ENCODE peak calls at places on chromosomes 13 and 19, in six cellular contexts. B, R, K, Q, X and F are unnamed samples.

GRCh38 chr13:33728271-33729037 is 89.5 kb upstream of the RFC3 start:
- DNase-seq in B (no peak), R (no peak), K (no peak), Q (no peak), X (peak), F (no peak)

GRCh38 chr19:16088985-16089846 is 12.9 kb downstream of the TPM4 start:
- DNase-seq in B (peak), R (no peak), K (no peak), Q (no peak), X (no peak), F (no peak)

GRCh38 chr13:26872444-26873173 is 112.0 kb upstream of the GPR12 start:
- DNase-seq in B (peak), R (peak), K (peak), Q (peak), X (no peak), F (peak)

GRCh38 chr13:20160346-20161274 is at the start of gene GJA3:
- DNase-seq in B (no peak), R (no peak), K (no peak), Q (peak), X (no peak), F (no peak)

GRCh38 chr13:49629196-49629938 is 1.1 kb downstream of the ARL11 start:
- DNase-seq in B (no peak), R (no peak), K (no peak), Q (no peak), X (no peak), F (no peak)

GRCh38 chr19:54554896-54555295 is 18.7 kb upstream of the LILRA2 start:
- DNase-seq in B (no peak), R (no peak), K (no peak), Q (no peak), X (no peak), F (no peak)

GRCh38 chr19:50817941-50818858 is 5.4 kb downstream of the KLK1 start:
- DNase-seq in B (no peak), R (peak), K (peak), Q (peak), X (peak), F (no peak)

GRCh38 chr19:28608292-28608691 is 604.7 kb downstream of the UQCRFS1 start:
- DNase-seq in B (no peak), R (no peak), K (no peak), Q (no peak), X (no peak), F (no peak)

GRCh38 chr13:45107539-45107938 is 12.8 kb upstream of the GTF2F2 start:
- DNase-seq in B (no peak), R (no peak), K (no peak), Q (no peak), X (no peak), F (no peak)

GRCh38 chr19:57302727-57303401 is 17.4 kb upstream of the ZNF543 start:
- DNase-seq in B (no peak), R (no peak), K (no peak), Q (no peak), X (no peak), F (no peak)

GRCh38 chr19:45467115-45467455 is 711 bp upstream of the FOSB start:
- DNase-seq in B (no peak), R (no peak), K (no peak), Q (peak), X (no peak), F (no peak)

GRCh38 chr13:60229708-60230272 is 66.1 kb upstream of the DIAPH3 start:
- DNase-seq in B (no peak), R (no peak), K (no peak), Q (peak), X (no peak), F (no peak)

GRCh38 chr13:70941454-70941853 is 833.2 kb upstream of the KLHL1 start:
- DNase-seq in B (peak), R (no peak), K (no peak), Q (no peak), X (no peak), F (no peak)
- TF ChIP-seq ZNF274 in B (no peak), R (no peak), K (no peak), Q (no peak), X (no peak), F (no peak)

GRCh38 chr19:48558018-48558684 is 6.2 kb downstream of the SULT2B1 start:
- DNase-seq in B (peak), R (peak), K (no peak), Q (peak), X (no peak), F (no peak)
- TF ChIP-seq ZNF274 in B (peak), R (no peak), K (no peak), Q (no peak), X (no peak), F (no peak)

GRCh38 chr13:75170321-75170720 is 311.6 kb downstream of the TBC1D4 start:
- DNase-seq in B (no peak), R (no peak), K (no peak), Q (no peak), X (no peak), F (no peak)
- TF ChIP-seq ZNF274 in B (no peak), R (no peak), K (no peak), Q (no peak), X (no peak), F (no peak)

GRCh38 chr13:35879111-35879510 is 252.1 kb downstream of the DCLK1 start:
- DNase-seq in B (no peak), R (no peak), K (no peak), Q (no peak), X (no peak), F (no peak)

GRCh38 chr13:35871561-35871960 is 259.6 kb downstream of the DCLK1 start:
- DNase-seq in B (no peak), R (no peak), K (no peak), Q (no peak), X (no peak), F (no peak)

GRCh38 chr13:35872369-35872768 is 258.8 kb downstream of the DCLK1 start:
- DNase-seq in B (no peak), R (no peak), K (no peak), Q (no peak), X (no peak), F (no peak)

GRCh38 chr13:35876601-35877000 is 254.6 kb downstream of the DCLK1 start:
- DNase-seq in B (no peak), R (no peak), K (no peak), Q (no peak), X (no peak), F (no peak)

DNA sequence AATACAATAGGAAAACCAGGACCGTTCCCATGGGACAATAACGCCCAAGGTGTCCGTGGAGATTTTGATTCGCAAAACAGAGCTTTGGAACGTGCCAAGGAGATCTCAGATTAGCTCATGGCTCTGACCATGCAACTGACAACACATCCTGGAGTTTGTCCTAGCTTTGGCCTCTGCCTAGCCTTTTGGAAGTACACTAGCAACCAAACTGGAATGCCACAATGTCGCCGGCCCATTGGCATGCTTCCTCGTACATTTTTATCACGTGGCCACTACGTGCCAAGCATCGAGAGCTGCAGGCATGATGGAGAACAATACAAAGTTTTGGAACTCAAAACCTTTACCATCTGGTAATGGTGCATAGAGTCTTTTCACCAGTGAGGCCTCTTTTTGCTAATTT is 256.5 kb downstream of the DCLK1 start:
- DNase-seq in B (no peak), R (no peak), K (no peak), Q (no peak), X (no peak), F (no peak)
- TF ChIP-seq ZNF274 in B (no peak), R (no peak), K (no peak), Q (no peak), X (no peak), F (no peak)

DNA sequence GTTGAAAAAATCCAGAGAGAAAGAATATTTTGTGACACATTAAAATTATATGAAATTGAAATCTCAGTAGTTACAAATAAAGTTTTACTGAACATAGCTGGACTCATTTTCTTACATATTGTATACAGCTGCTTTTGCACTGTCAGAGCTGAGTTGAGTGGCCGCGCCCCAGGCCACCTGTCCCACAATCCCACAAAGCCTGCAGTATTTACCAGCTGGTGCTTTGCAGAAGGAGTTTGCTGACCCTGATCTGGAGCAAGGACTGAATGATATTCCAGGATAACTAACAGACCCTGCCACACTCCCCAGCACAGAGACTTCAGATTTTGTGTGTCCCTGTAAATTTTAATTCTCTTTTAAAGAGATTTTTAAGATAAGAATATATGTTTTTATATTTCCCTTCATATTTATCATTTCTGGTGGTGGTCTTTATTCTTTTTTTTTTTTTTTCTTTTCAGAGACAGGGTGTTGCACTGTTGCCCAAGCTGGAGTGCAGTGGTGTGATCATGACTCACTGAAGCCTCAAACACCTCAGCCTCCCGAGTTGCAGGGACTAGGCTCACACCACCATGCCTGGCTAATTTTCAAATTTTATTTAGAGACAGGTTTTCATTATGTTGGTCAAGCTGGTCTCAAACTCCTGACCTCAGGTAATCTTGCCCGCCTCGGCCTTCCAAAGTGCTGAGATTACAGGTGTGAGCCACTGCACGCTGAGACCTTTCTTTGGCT is 48.5 kb downstream of the TDRD12 start:
- DNase-seq in B (no peak), R (no peak), K (no peak), Q (no peak), X (no peak), F (no peak)
- TF ChIP-seq ZNF274 in B (no peak), R (no peak), K (no peak), Q (no peak), X (no peak), F (no peak)

GRCh38 chr13:110221331-110221730 is 85.6 kb downstream of the COL4A1 start:
- DNase-seq in B (no peak), R (no peak), K (no peak), Q (no peak), X (no peak), F (no peak)
- TF ChIP-seq ZNF274 in B (no peak), R (no peak), K (no peak), Q (no peak), X (no peak), F (no peak)

DNA sequence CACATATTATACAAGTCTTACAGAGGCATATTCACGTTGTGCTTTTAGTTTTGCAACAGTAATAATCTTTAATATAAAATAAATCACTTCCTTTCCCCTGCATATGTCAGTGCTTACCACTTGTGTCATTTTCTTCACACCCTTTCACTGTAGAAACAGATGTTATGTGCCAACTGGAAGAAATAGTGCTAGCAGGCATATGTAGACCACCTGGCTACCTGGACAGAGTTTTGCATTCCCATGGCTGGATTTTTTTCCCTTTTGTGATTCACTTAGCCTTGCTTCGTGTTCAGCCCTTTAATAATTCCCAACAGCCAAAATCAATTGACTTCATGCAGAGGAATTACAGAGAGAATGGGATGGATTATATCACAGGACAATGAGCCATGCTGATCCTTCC is 399.1 kb upstream of the SPRY2 start:
- DNase-seq in B (no peak), R (no peak), K (no peak), Q (no peak), X (no peak), F (no peak)
- TF ChIP-seq ZNF274 in B (no peak), R (no peak), K (no peak), Q (no peak), X (no peak), F (no peak)

GRCh38 chr13:28138756-28139470 is 568 bp downstream of the PAN3 start:
- DNase-seq in B (peak), R (peak), K (peak), Q (peak), X (peak), F (no peak)
- TF ChIP-seq ZNF274 in B (no peak), R (no peak), K (no peak), Q (no peak), X (no peak), F (no peak)

GRCh38 chr13:76677047-76677446 is 209.2 kb downstream of the KCTD12 start:
- DNase-seq in B (no peak), R (no peak), K (no peak), Q (no peak), X (no peak), F (no peak)
- TF ChIP-seq ZNF274 in B (no peak), R (no peak), K (no peak), Q (no peak), X (no peak), F (no peak)

DNA sequence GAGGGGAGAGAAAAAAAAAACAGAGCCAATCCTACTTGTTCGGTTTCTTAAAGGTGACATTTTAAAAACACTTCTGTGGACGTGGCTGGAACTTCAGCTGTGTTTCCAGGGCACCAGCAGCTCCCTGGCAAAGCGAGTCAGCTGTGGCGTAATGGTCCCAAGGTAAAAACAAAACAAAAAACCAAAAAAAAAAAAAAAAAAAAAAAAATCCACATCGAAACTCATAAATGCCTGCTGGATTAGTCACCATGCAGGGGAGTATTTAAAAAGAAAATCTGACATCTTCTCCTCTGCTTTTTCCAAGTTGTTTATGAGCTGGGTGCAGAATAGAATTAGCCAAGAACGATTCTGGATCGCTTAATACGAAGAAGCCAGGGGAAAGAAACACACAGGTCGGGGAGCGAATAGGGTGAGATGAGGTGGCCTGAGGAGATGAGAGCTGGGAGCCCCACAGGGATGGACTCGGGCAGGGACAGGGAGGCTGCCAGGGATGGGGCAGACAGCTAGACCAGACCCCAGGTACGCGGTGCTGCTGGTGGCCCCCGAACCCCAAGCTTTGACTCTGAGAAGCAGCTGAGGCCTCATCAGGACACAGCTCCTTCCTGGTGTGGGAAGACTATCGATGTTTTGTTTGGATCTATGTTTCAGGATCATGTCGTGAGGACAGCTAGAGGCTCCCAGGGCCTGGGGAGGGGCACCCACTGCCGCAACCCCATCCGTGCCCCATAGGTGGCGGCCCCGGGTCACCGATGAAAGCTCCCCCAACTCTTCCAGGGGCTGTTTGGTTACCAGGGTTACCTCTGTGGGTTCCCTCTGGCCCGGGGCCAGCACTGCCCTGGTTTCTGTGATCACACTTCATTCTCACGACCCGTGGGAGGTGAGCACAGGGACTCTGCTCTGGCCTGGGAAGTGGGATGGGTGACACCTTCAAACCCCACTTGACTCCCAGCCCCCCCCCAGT is 3.1 kb upstream of the CTXN1 start:
- DNase-seq in B (peak), R (no peak), K (no peak), Q (peak), X (no peak), F (no peak)
- TF ChIP-seq ZNF274 in B (no peak), R (no peak), K (no peak), Q (no peak), X (no peak), F (no peak)